ENCODE peak calls at places on chromosomes 16 and 17, in five cellular contexts. V is RWPE2, N is PC-3, Q is heart right ventricle, T is transverse colon. L is an unnamed sample. For H3K9me3, the result is how much of the 10 kb centered on the place peaks cover.

GRCh38 chr16:61820820-61821219 is 215.4 kb downstream of the CDH8 start:
- DNase-seq in V (no peak), N (peak), Q (no peak), T (no peak), L (no peak)

GRCh38 chr16:50301626-50302471 is 35.5 kb downstream of the ADCY7 start:
- DNase-seq in V (peak), N (no peak), Q (no peak), T (no peak), L (no peak)

GRCh38 chr17:28645576-28645939 is 600 bp upstream of the BLTP2 start:
- DNase-seq in V (no peak), N (no peak), Q (no peak), T (peak), L (no peak)

GRCh38 chr16:86697715-86698114 is 119.4 kb downstream of the FOXL1 start:
- DNase-seq in V (no peak), N (no peak), Q (no peak), T (no peak), L (no peak)

GRCh38 chr16:6335072-6335471 is 997.6 kb upstream of the RBFOX1 start:
- DNase-seq in V (no peak), N (peak), Q (no peak), T (no peak), L (no peak)

GRCh38 chr17:50270430-50271172 is 3.7 kb upstream of the TMEM92 start:
- DNase-seq in V (peak), N (no peak), Q (no peak), T (peak), L (no peak)

GRCh38 chr16:80656731-80657150 is 115.9 kb downstream of the DYNLRB2 start:
- DNase-seq in V (no peak), N (no peak), Q (no peak), T (no peak), L (peak)

GRCh38 chr17:58083491-58084316 is 485 bp downstream of the DYNLL2 start:
- DNase-seq in V (no peak), N (peak), Q (peak), T (peak), L (peak)

GRCh38 chr17:49223517-49224197 is 6.9 kb downstream of the PHOSPHO1 start:
- DNase-seq in V (no peak), N (peak), Q (peak), T (peak), L (peak)

GRCh38 chr17:34755371-34755770 is 176.0 kb downstream of the TMEM132E start:
- DNase-seq in V (no peak), N (no peak), Q (no peak), T (no peak), L (no peak)

GRCh38 chr17:54848368-54848987 is 52.2 kb upstream of the TOM1L1 start:
- DNase-seq in V (no peak), N (no peak), Q (no peak), T (no peak), L (no peak)

GRCh38 chr16:89670496-89671431 is 13.1 kb downstream of the SPATA33 start:
- DNase-seq in V (no peak), N (no peak), Q (no peak), T (no peak), L (no peak)

GRCh38 chr17:82384730-82385429 is 13.3 kb downstream of the UTS2R start:
- DNase-seq in V (peak), N (peak), Q (peak), T (peak), L (no peak)

GRCh38 chr17:7107012-7107754 is 7.4 kb downstream of the ASGR2 start:
- DNase-seq in V (no peak), N (no peak), Q (no peak), T (no peak), L (no peak)

GRCh38 chr17:3723556-3724372 is at the start of gene HASPIN:
- DNase-seq in V (peak), N (peak), Q (peak), T (peak), L (peak)
- TF ChIP-seq CTCF in V (no peak), N (no peak), Q (no peak), T (peak), L (no peak)

GRCh38 chr16:56228476-56228875 is 37.2 kb downstream of the GNAO1 start:
- DNase-seq in V (no peak), N (no peak), Q (no peak), T (no peak), L (no peak)
- H3K27ac ChIP-seq in V (no peak), N (no peak), Q (no peak), T (no peak), L (no peak)

GRCh38 chr17:74855323-74855722 is 4.4 kb downstream of the GRIN2C start:
- DNase-seq in V (no peak), N (no peak), Q (no peak), T (no peak), L (no peak)
- H3K9me3 ChIP-seq in V (under half), N (under half), Q (under half), T (under half), L (under half)

DNA sequence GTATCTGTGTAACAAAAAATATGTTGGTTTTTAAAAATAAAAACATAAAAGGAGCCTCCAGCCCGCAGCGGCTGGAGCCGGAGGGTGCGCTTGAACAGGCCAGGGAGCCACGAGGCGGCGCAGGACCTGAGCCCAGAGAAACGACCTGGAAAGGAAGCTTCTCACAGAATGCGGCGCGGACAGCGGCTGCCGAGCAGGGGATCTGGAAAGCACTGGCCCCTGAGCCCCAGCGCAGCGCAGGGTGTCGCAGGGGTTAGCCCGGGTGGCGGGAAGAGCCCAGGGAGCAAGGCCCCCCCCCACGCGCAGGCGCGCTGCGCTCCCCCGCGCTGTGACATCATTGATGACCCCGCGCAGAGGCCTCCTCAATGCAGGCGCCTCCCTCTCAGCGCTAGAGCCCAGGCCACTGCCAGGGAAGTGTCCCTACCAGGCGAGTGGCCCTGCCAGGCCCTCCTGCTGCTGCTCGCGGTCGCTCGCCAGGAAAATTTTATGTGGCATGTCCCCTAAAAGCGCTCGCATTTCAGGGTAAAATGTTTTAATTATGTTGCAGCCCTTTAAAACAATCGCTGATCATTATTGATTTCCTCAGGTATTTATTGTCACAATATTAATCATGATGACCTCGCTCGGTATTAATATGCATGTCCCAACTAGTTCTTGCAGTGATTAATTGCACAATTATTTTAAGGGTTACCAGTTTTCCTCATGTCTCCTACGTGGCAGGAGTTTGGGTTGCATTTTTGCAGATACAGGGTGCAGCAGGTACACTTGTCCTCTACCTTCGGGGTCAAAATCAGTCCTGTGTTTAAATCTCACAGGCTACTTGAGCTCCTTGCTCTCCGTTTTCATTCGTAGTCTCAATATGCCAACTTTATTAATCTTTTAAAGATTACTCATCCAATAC is 134.2 kb downstream of the USP22 start:
- DNase-seq in V (peak), N (peak), Q (peak), T (peak), L (peak)
- TF ChIP-seq CTCF in V (peak), N (peak), Q (peak), T (peak), L (peak)

DNA sequence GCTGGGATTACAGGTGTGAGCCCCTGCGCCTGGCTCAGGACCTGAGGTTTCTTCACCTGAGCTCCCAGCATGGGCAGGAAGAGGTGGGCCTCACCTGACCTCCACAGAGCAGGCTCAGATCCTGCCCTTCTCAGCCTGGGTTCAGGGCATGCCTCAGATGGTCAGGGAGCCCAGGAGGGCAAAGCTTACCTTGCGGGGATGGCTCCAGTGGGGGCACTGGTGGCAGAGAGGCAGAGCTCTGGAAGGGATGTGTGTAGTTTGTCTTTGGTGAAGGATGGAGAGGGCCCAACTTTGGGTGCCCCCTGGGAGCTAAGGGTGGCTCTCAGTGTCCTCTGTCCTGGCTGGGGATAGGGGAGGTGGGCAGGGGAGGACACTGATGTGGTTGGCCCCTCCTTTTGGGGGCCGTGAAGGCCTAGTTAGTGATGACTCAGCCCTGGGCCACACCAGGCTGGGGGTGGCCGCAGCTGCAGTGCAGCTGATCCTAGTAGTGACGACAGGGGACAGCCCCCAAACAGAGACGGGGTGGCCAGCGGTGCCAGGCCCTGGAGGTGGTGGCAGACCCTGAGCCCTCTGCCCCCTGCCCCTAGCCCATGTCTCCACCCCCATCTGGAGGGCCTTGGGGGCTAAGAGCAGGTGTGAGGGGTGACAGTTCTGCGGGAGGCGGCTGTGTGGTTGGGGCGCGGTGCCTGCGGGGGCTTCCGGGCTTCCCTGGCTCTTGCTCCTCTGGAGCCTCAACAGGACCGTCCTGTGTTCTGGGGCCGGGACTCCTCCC is 5.8 kb downstream of the NHERF2 start:
- DNase-seq in V (no peak), N (no peak), Q (no peak), T (no peak), L (no peak)
- H3K27ac ChIP-seq in V (no peak), N (peak), Q (peak), T (peak), L (no peak)

GRCh38 chr17:21066394-21066793 is 23.6 kb upstream of the USP22 start:
- DNase-seq in V (no peak), N (no peak), Q (no peak), T (no peak), L (no peak)

GRCh38 chr17:21058098-21058893 is 15.5 kb upstream of the USP22 start:
- DNase-seq in V (no peak), N (peak), Q (no peak), T (no peak), L (no peak)

GRCh38 chr17:21059761-21060160 is 16.9 kb upstream of the USP22 start:
- DNase-seq in V (no peak), N (peak), Q (no peak), T (no peak), L (no peak)

GRCh38 chr17:21061971-21062526 is 19.2 kb upstream of the USP22 start:
- DNase-seq in V (no peak), N (no peak), Q (no peak), T (no peak), L (no peak)

GRCh38 chr17:21061158-21061835 is 18.5 kb upstream of the USP22 start:
- DNase-seq in V (no peak), N (no peak), Q (no peak), T (no peak), L (no peak)
- H3K9me3 ChIP-seq in V (under half), N (under half), Q (under half), T (under half), L (under half)

GRCh38 chr16:22813223-22813945 is 578 bp upstream of the HS3ST2 start:
- DNase-seq in V (peak), N (peak), Q (peak), T (peak), L (no peak)
- TF ChIP-seq CTCF in V (peak), N (peak), Q (peak), T (peak), L (no peak)

GRCh38 chr16:58325941-58326340 is 31.1 kb upstream of the PRSS54 start:
- DNase-seq in V (no peak), N (no peak), Q (no peak), T (no peak), L (no peak)
- H3K27ac ChIP-seq in V (no peak), N (no peak), Q (no peak), T (no peak), L (no peak)

DNA sequence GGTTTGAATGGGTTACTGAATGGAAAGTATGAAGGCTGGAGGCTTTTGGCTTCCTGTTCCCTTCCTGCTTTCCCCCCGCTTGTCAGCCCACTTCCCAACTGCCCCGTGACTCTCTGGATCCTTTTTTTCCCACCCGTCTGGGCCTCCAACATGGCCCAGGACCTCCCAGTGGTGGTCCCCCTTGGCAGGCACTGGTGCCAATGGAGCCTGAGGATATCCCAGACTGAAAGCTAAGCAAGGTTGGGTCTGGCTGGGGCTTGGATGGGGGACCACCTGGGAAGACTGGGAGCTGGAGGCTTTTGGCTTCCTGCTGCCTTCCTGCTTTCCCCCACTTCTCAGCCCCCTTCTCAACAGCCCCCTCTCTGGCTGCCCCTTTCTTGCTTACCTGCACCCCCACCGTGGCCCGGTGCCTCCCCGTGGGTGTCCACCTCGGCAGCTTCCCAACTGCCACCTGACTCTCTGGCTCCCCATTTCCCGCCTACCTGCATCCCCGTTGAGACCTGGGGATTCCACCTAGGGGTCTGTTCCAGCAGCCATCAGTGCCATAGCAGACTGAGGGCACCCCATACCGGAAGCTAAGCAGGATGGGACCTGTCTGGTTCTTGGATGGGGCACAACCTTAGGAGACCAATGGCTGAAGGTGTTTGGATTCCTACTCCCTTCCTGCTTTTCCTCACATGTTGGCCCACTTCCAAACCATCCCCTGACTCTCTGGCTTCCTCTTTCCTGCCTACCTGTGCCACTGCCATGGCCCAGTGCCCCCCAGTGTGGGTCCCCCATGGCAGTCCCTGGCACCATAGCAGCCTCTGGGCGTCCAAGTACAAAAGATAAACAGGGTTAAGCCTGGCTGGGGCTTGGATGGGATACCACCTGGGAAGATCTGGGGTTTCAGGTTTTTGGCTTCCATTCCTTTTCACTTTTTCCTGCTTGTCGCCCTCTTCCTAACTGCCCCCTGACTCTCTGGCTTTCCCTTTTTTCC is 2295.3 kb downstream of the TP53TG3F start:
- DNase-seq in V (no peak), N (no peak), Q (no peak), T (no peak), L (no peak)
- H3K9me3 ChIP-seq in V (under half), N (under half), Q (under half), T (under half), L (under half)

GRCh38 chr17:4541328-4542002 is 13.7 kb downstream of the MYBBP1A start:
- DNase-seq in V (no peak), N (no peak), Q (no peak), T (no peak), L (no peak)
- TF ChIP-seq CTCF in V (no peak), N (no peak), Q (no peak), T (no peak), L (no peak)

L was measured in CD4-positive, alpha-beta T cell.